ENCODE peak calls at places on chromosomes 13 and 19, in six cellular contexts. R is CD4-positive, alpha-beta memory T cell; G is NCI-H446; Q is amniotic stem cell; P is GM04503; Z is adrenal gland. I is an unnamed sample.

GRCh38 chr13:39510296-39510695 is 92.7 kb downstream of the LHFPL6 start:
- DNase-seq in P (no peak), R (no peak), Z (no peak), Q (no peak), G (no peak), I (no peak)

GRCh38 chr19:3615524-3616135 is 9.0 kb upstream of the TBXA2R start:
- DNase-seq in Q (no peak), Z (no peak), R (no peak), G (no peak), P (no peak), I (no peak)

GRCh38 chr13:79918620-79919019 is 422.3 kb downstream of the SPRY2 start:
- DNase-seq in Q (no peak), P (no peak), R (no peak), G (no peak), Z (no peak), I (no peak)

GRCh38 chr19:31825134-31826094 is 476.2 kb upstream of the TSHZ3 start:
- DNase-seq in Z (no peak), R (no peak), G (no peak), P (no peak), Q (no peak), I (no peak)

GRCh38 chr19:27750697-27751391 is 1462.1 kb downstream of the UQCRFS1 start:
- DNase-seq in G (no peak), P (no peak), Q (no peak), Z (no peak), R (no peak), I (peak)

GRCh38 chr19:3783660-3784584 is 2.3 kb downstream of the MATK start:
- DNase-seq in P (no peak), Q (no peak), Z (no peak), R (peak), G (no peak), I (no peak)

GRCh38 chr19:40610396-40611064 is 9.4 kb downstream of the LTBP4 start:
- DNase-seq in R (peak), G (no peak), P (no peak), Z (peak), Q (no peak), I (no peak)

GRCh38 chr19:12938536-12939291 is at the start of gene CALR:
- DNase-seq in Z (peak), G (no peak), R (no peak), Q (no peak), P (no peak), I (no peak)

GRCh38 chr13:61685683-61686013 is 270.0 kb upstream of the PCDH20 start:
- DNase-seq in Q (no peak), P (no peak), Z (no peak), G (no peak), R (no peak), I (no peak)

GRCh38 chr13:21537105-21537504 is 66.9 kb downstream of the MICU2 start:
- DNase-seq in Z (no peak), P (no peak), G (no peak), R (no peak), Q (no peak), I (no peak)

GRCh38 chr19:41668315-41668714 is 19.8 kb downstream of the CEACAM7 start:
- DNase-seq in R (no peak), Z (no peak), P (no peak), G (no peak), Q (no peak), I (no peak)

GRCh38 chr13:34750078-34750703 is 191.9 kb upstream of the NBEA start:
- DNase-seq in R (no peak), Q (no peak), P (no peak), G (no peak), Z (no peak), I (no peak)

GRCh38 chr13:72004236-72004635 is 137.2 kb upstream of the DACH1 start:
- DNase-seq in G (no peak), Z (no peak), P (no peak), R (no peak), Q (no peak), I (no peak)

GRCh38 chr19:10565028-10565566 is 713 bp downstream of the KRI1 start:
- DNase-seq in Z (peak), R (peak), P (no peak), G (no peak), Q (no peak), I (no peak)

GRCh38 chr13:44174769-44175425 is 198.7 kb upstream of the SERP2 start:
- DNase-seq in G (no peak), Z (no peak), R (no peak), P (no peak), Q (no peak), I (no peak)

GRCh38 chr13:110012102-110012739 is 225.8 kb upstream of the IRS2 start:
- DNase-seq in G (no peak), Q (peak), P (peak), R (no peak), Z (no peak), I (no peak)

GRCh38 chr19:46383846-46384245 is 29.5 kb downstream of the CCDC8 start:
- DNase-seq in Z (no peak), R (no peak), G (no peak), P (no peak), Q (no peak), I (peak)

GRCh38 chr13:76711515-76712182 is 174.6 kb downstream of the KCTD12 start:
- DNase-seq in Q (peak), R (no peak), G (no peak), P (peak), Z (peak), I (no peak)

GRCh38 chr13:26707122-26708006 is 53.2 kb downstream of the GPR12 start:
- DNase-seq in P (peak), Q (peak), Z (peak), G (peak), R (peak), I (no peak)

GRCh38 chr19:2251577-2252480 is 2.7 kb downstream of the AMH start:
- DNase-seq in P (no peak), R (peak), G (no peak), Q (no peak), Z (no peak), I (no peak)